ENCODE peak calls at places on chromosomes 5 and 9, in ten cellular contexts. G is stimulated activated CD4-positive, alpha-beta T cell treated with anti-CD3 and anti-CD28 coated beads, TNF-alpha, amount 100 ng/mL, for 48 hours; J is activated CD4-positive, alpha-beta T cell treated with anti-CD3 and anti-CD28 coated beads for 4 hours; Y is NCI-H2029; O is stimulated activated CD8-positive, alpha-beta memory T cell treated with anti-CD3 and anti-CD28 coated beads, Interleukin-2, amount 100 ng/mL, for 48 hours; Z is endothelial cell of umbilical vein; E is activated T-cell treated with anti-CD3 and anti-CD28 coated beads for 24 hours; L is caudate nucleus; I is uterus; C is HuH-7. D is an unnamed sample.

GRCh38 chr5:7218146-7218545 is 177.8 kb upstream of the ADCY2 start:
- DNase-seq in G (no peak), J (no peak), Y (no peak), O (no peak), Z (no peak), E (no peak), L (no peak), I (no peak), C (no peak), D (no peak)

GRCh38 chr5:158450761-158451160 is 591.8 kb upstream of the CLINT1 start:
- DNase-seq in G (no peak), J (no peak), Y (no peak), O (no peak), Z (no peak), E (no peak), L (no peak), I (no peak), C (no peak), D (no peak)

GRCh38 chr9:84187090-84187489 is 153.5 kb downstream of the SLC28A3 start:
- DNase-seq in G (no peak), J (no peak), Y (no peak), O (no peak), Z (no peak), E (no peak), L (no peak), I (no peak), C (no peak), D (no peak)

GRCh38 chr5:88193896-88194295 is 74.7 kb downstream of the TMEM161B start:
- DNase-seq in G (no peak), J (no peak), Y (no peak), O (no peak), Z (no peak), E (no peak), L (no peak), I (no peak), C (no peak), D (no peak)

GRCh38 chr5:9835121-9835770 is 205.1 kb upstream of the TAS2R1 start:
- DNase-seq in G (no peak), J (no peak), Y (no peak), O (no peak), Z (no peak), E (no peak), L (no peak), I (no peak), C (no peak), D (no peak)

GRCh38 chr5:113213551-113213971 is 221.2 kb downstream of the TSSK1B start:
- DNase-seq in G (no peak), J (no peak), Y (no peak), O (no peak), Z (no peak), E (no peak), L (no peak), I (no peak), C (no peak), D (no peak)

GRCh38 chr9:68505681-68506409 is 34.8 kb downstream of the TMEM252 start:
- DNase-seq in G (no peak), J (no peak), Y (no peak), O (no peak), Z (no peak), E (no peak), L (no peak), I (peak), C (no peak), D (no peak)

GRCh38 chr5:167050568-167051214 is 1240.8 kb upstream of the WWC1 start:
- DNase-seq in G (no peak), J (no peak), Y (no peak), O (no peak), Z (peak), E (no peak), L (no peak), I (no peak), C (no peak), D (no peak)

GRCh38 chr5:91386120-91386519 is 3.0 kb upstream of the ARRDC3 start:
- DNase-seq in G (no peak), J (no peak), Y (no peak), O (no peak), Z (no peak), E (no peak), L (no peak), I (no peak), C (no peak), D (no peak)

GRCh38 chr5:146329697-146330096 is 8.9 kb upstream of the POU4F3 start:
- DNase-seq in G (no peak), J (no peak), Y (no peak), O (no peak), Z (no peak), E (no peak), L (no peak), I (no peak), C (no peak), D (no peak)

GRCh38 chr5:17225551-17225950 is 8.1 kb downstream of the BASP1 start:
- DNase-seq in G (no peak), J (no peak), Y (no peak), O (no peak), Z (no peak), E (no peak), L (no peak), I (no peak), C (no peak), D (no peak)

GRCh38 chr9:98533132-98533531 is 175.6 kb downstream of the GABBR2 start:
- DNase-seq in G (no peak), J (no peak), Y (no peak), O (no peak), Z (no peak), E (no peak), L (no peak), I (no peak), C (no peak), D (no peak)

GRCh38 chr5:120682851-120683250 is 218.8 kb downstream of the PRR16 start:
- DNase-seq in G (no peak), J (no peak), Y (no peak), O (no peak), Z (no peak), E (no peak), L (no peak), I (no peak), C (no peak), D (no peak)

GRCh38 chr5:31500256-31500655 is 31.6 kb downstream of the DROSHA start:
- DNase-seq in G (no peak), J (no peak), Y (no peak), O (no peak), Z (no peak), E (no peak), L (no peak), I (no peak), C (no peak), D (no peak)

GRCh38 chr9:36902063-36902735 is 131.9 kb downstream of the PAX5 start:
- DNase-seq in G (no peak), J (no peak), Y (no peak), O (no peak), Z (no peak), E (no peak), L (no peak), I (no peak), C (no peak), D (no peak)

GRCh38 chr5:61964199-61964598 is 341.8 kb upstream of the KIF2A start:
- DNase-seq in G (no peak), J (no peak), Y (no peak), O (no peak), Z (peak), E (no peak), L (no peak), I (no peak), C (no peak), D (peak)

GRCh38 chr9:132946624-132947295 is 2.3 kb upstream of the TSC1 start:
- DNase-seq in G (no peak), J (no peak), Y (no peak), O (no peak), Z (no peak), E (no peak), L (no peak), I (no peak), C (no peak), D (no peak)

GRCh38 chr5:107696071-107696470 is 25.3 kb upstream of the EFNA5 start:
- DNase-seq in G (no peak), J (no peak), Y (no peak), O (no peak), Z (no peak), E (no peak), L (no peak), I (no peak), C (no peak), D (no peak)

GRCh38 chr5:54135042-54135441 is 175.3 kb downstream of the ARL15 start:
- DNase-seq in G (no peak), J (no peak), Y (no peak), O (no peak), Z (no peak), E (no peak), L (no peak), I (no peak), C (no peak), D (no peak)

GRCh38 chr5:98750693-98751092 is 22.8 kb upstream of the RGMB start:
- DNase-seq in G (no peak), J (no peak), Y (no peak), O (no peak), Z (peak), E (no peak), L (no peak), I (no peak), C (no peak), D (no peak)

GRCh38 chr9:36892279-36892678 is 141.8 kb downstream of the PAX5 start:
- DNase-seq in G (no peak), J (no peak), Y (no peak), O (no peak), Z (no peak), E (no peak), L (no peak), I (no peak), C (no peak), D (no peak)